ENCODE peak calls at places on chromosome 19, in four cellular contexts. F is Kasumi-1, S is activated gamma-delta T cell treated with Interleukin-2 at 50 U/mL for 16 hours, C is neuronal stem cell. P is an unnamed sample.

GRCh38 chr19:7595466-7596133 is at the start of gene CAMSAP3:
- DNase-seq in C (peak), S (peak), F (no peak), P (no peak)

GRCh38 chr19:39546599-39546998 is 6.6 kb upstream of the EID2 start:
- DNase-seq in F (no peak), S (no peak), C (no peak), P (no peak)

GRCh38 chr19:19946226-19946625 is 45.5 kb downstream of the ZNF93 start:
- DNase-seq in F (no peak), S (no peak), C (no peak), P (no peak)

GRCh38 chr19:55406869-55407624 is 541 bp downstream of the UBE2S start:
- DNase-seq in S (peak), F (no peak), C (no peak), P (peak)

GRCh38 chr19:33416307-33417215 is 43.1 kb downstream of the CEBPG start:
- DNase-seq in C (peak), F (peak), S (peak), P (peak)

GRCh38 chr19:16799740-16800139 is 29.5 kb upstream of the SIN3B start:
- DNase-seq in C (no peak), F (no peak), S (no peak), P (no peak)

GRCh38 chr19:58351558-58351878 is 1.8 kb downstream of the A1BG start:
- DNase-seq in C (no peak), F (no peak), S (no peak), P (no peak)

GRCh38 chr19:21022996-21023395 is 2.5 kb downstream of the ZNF430 start:
- DNase-seq in S (peak), F (no peak), C (no peak), P (peak)

GRCh38 chr19:35214766-35215422 is 13.6 kb downstream of the FAM187B start:
- DNase-seq in F (no peak), C (no peak), S (no peak), P (no peak)

GRCh38 chr19:6848986-6849385 is 38.4 kb upstream of the ADGRE1 start:
- DNase-seq in C (no peak), S (no peak), F (no peak), P (no peak)

GRCh38 chr19:35266904-35267817 is 1.6 kb upstream of the USF2 start:
- DNase-seq in C (no peak), F (peak), S (peak), P (peak)

GRCh38 chr19:21109116-21109515 is 27.1 kb downstream of the ZNF714 start:
- DNase-seq in S (no peak), C (no peak), F (no peak), P (no peak)

GRCh38 chr19:49677232-49677881 is at the start of gene PRMT1:
- DNase-seq in F (no peak), S (peak), C (no peak), P (peak)

GRCh38 chr19:13225085-13225484 is 74.9 kb downstream of the IER2 start:
- DNase-seq in S (no peak), C (no peak), F (no peak), P (no peak)

GRCh38 chr19:29499921-29500590 is 25.7 kb upstream of the VSTM2B start:
- DNase-seq in S (no peak), F (no peak), C (no peak), P (no peak)

GRCh38 chr19:1243768-1244692 is 2.5 kb downstream of the ATP5F1D start:
- DNase-seq in S (peak), F (peak), C (no peak), P (peak)

GRCh38 chr19:3480383-3481091 is at the start of gene SMIM24:
- DNase-seq in C (no peak), F (no peak), S (no peak), P (no peak)

GRCh38 chr19:35040826-35041547 is 534 bp upstream of the HPN start:
- DNase-seq in S (no peak), F (no peak), C (no peak), P (no peak)

GRCh38 chr19:39705578-39706188 is 1.4 kb downstream of the LGALS14 start:
- DNase-seq in F (peak), C (no peak), S (no peak), P (peak)

GRCh38 chr19:10329555-10329954 is 3.8 kb downstream of the RAVER1 start:
- DNase-seq in S (no peak), C (no peak), F (no peak), P (no peak)

GRCh38 chr19:35107541-35107939 is 8.1 kb upstream of the FXYD3 start:
- DNase-seq in S (no peak), F (no peak), C (no peak), P (no peak)

GRCh38 chr19:13260883-13261653 is 110.9 kb downstream of the IER2 start:
- DNase-seq in S (no peak), C (no peak), F (peak), P (peak)

GRCh38 chr19:51915324-51915867 is 10.6 kb upstream of the ZNF649 start:
- DNase-seq in F (no peak), C (no peak), S (no peak), P (no peak)

GRCh38 chr19:8611890-8612806 is 1.6 kb upstream of the ADAMTS10 start:
- DNase-seq in S (no peak), C (no peak), F (no peak), P (peak)

GRCh38 chr19:38634757-38635482 is 12.5 kb upstream of the ACTN4 start:
- DNase-seq in C (peak), F (peak), S (peak), P (peak)

GRCh38 chr19:46355234-46355990 is 8.5 kb downstream of the PPP5C start:
- DNase-seq in F (no peak), C (no peak), S (no peak), P (no peak)

GRCh38 chr19:40578442-40578908 is 1.8 kb downstream of the SHKBP1 start:
- DNase-seq in F (peak), S (no peak), C (no peak), P (peak)

GRCh38 chr19:1809663-1810062 is 2.4 kb downstream of the ATP8B3 start:
- DNase-seq in F (no peak), S (no peak), C (no peak), P (no peak)

GRCh38 chr19:29676586-29676985 is 11.3 kb downstream of the PLEKHF1 start:
- DNase-seq in F (no peak), C (no peak), S (no peak), P (no peak)

GRCh38 chr19:3369337-3370213 is 3.2 kb downstream of the NFIC start:
- DNase-seq in F (peak), C (no peak), S (no peak), P (no peak)

GRCh38 chr19:7505682-7506384 is 10.1 kb upstream of the ZNF358 start:
- DNase-seq in F (no peak), S (no peak), C (no peak), P (no peak)

GRCh38 chr19:45450042-45450380 is 17.8 kb upstream of the FOSB start:
- DNase-seq in F (peak), C (no peak), S (peak), P (no peak)

GRCh38 chr19:16944626-16945363 is 56.0 kb downstream of the F2RL3 start:
- DNase-seq in C (no peak), S (no peak), F (no peak), P (peak)

GRCh38 chr19:1307755-1308303 is 22.2 kb downstream of the EFNA2 start:
- DNase-seq in F (no peak), C (no peak), S (no peak), P (no peak)

GRCh38 chr19:7520131-7521051 is 2.0 kb upstream of the MCOLN1 start:
- DNase-seq in S (no peak), F (no peak), C (no peak), P (no peak)

GRCh38 chr19:47704656-47705055 is 8.6 kb upstream of the EHD2 start:
- DNase-seq in S (no peak), F (no peak), C (no peak), P (no peak)

GRCh38 chr19:28961772-28962500 is 251.0 kb downstream of the UQCRFS1 start:
- DNase-seq in C (no peak), F (no peak), S (no peak), P (no peak)

GRCh38 chr19:2357279-2358206 is 2.5 kb upstream of the TMPRSS9 start:
- DNase-seq in C (no peak), F (no peak), S (no peak), P (no peak)

GRCh38 chr19:51181377-51181912 is 39.3 kb downstream of the SIGLEC7 start:
- DNase-seq in S (no peak), F (no peak), C (no peak), P (no peak)

P was measured in NB4.